ENCODE peak calls at places on chromosomes 12 and 14, in four cellular contexts. One of them, this sample, is unnamed.

GRCh38 chr14:67510836-67511235 is 22.3 kb upstream of the PLEKHH1 start:
- DNase-seq in K562: no peak
- DNase-seq in HepG2: no peak
- DNase-seq in GM12878: no peak
- DNase-seq in this sample: no peak

GRCh38 chr12:52221912-52222457 is 11.1 kb upstream of the KRT7 start:
- DNase-seq in K562: peak
- DNase-seq in GM12878: no peak
- DNase-seq in HepG2: no peak
- DNase-seq in this sample: peak

GRCh38 chr12:93790472-93791152 is 113.4 kb downstream of the CRADD start:
- DNase-seq in K562: peak
- DNase-seq in HepG2: no peak
- DNase-seq in GM12878: no peak
- DNase-seq in this sample: peak

GRCh38 chr12:12745576-12746211 is 28.5 kb downstream of the CDKN1B start:
- DNase-seq in HepG2: no peak
- DNase-seq in K562: no peak
- DNase-seq in GM12878: no peak
- DNase-seq in this sample: no peak

GRCh38 chr12:3553681-3554546 is 62.9 kb downstream of the PRMT8 start:
- DNase-seq in HepG2: no peak
- DNase-seq in GM12878: no peak
- DNase-seq in K562: no peak
- DNase-seq in this sample: no peak

GRCh38 chr14:21264025-21264801 is 5.0 kb downstream of the HNRNPC start:
- DNase-seq in GM12878: peak
- DNase-seq in K562: no peak
- DNase-seq in HepG2: no peak
- DNase-seq in this sample: peak

GRCh38 chr12:49963976-49964815 is 2.5 kb downstream of the AQP5 start:
- DNase-seq in HepG2: no peak
- DNase-seq in K562: no peak
- DNase-seq in GM12878: no peak
- DNase-seq in this sample: no peak

GRCh38 chr12:109721276-109721675 is 7.7 kb downstream of the FAM222A start:
- DNase-seq in GM12878: no peak
- DNase-seq in K562: no peak
- DNase-seq in HepG2: no peak
- DNase-seq in this sample: no peak

GRCh38 chr12:14989790-14990189 is 16.9 kb downstream of the PDE6H start:
- DNase-seq in K562: no peak
- DNase-seq in GM12878: no peak
- DNase-seq in HepG2: no peak
- DNase-seq in this sample: no peak

GRCh38 chr12:108634225-108634795 is 616 bp upstream of the SELPLG start:
- DNase-seq in HepG2: no peak
- DNase-seq in GM12878: no peak
- DNase-seq in K562: peak
- DNase-seq in this sample: no peak

GRCh38 chr14:58923751-58924405 is 264.6 kb upstream of the DAAM1 start:
- DNase-seq in HepG2: no peak
- DNase-seq in GM12878: no peak
- DNase-seq in K562: no peak
- DNase-seq in this sample: no peak
- TF ChIP-seq MXI1 in HepG2: no peak
- TF ChIP-seq MXI1 in GM12878: no peak
- TF ChIP-seq MXI1 in K562: no peak
- TF ChIP-seq MXI1 in this sample: no peak

DNA sequence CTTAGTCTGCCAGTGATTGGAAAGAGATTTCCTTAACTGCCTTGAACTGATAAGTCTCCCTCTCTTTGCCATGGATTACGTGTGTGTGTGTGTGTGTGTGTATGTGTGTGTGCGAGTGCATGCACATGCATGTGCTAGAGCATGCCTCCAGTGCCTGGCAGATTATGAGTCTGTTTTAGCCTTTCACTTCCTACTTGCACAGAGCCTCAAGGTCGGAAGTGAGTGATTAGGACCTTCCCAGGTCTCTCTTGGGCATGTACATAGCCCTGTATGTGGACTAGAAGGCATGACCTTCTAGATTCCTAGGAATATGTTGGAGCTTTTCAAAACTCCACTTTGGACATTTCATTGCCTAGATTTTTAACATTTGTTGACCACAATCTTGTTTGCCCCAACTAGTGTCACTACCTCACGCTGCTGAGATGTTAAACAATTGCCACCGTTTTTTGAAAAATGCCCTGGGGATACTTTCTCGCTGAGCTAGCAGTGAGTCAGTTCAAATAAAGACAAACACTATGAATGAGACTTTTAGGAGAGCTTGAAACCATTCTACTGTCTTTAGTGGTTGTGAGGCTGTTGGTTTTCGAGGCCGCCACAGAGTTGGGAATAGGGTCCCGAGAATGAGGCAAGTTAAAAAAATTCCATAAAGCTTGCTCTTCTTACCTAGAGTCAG is 28.2 kb downstream of the KIAA0586 start:
- DNase-seq in HepG2: no peak
- DNase-seq in K562: no peak
- DNase-seq in GM12878: no peak
- DNase-seq in this sample: peak
- TF ChIP-seq RAD21 in HepG2: no peak
- TF ChIP-seq RAD21 in K562: no peak
- TF ChIP-seq RAD21 in GM12878: no peak
- TF ChIP-seq RAD21 in this sample: no peak

GRCh38 chr14:105629886-105630215 is 103.5 kb downstream of the TMEM121 start:
- DNase-seq in K562: no peak
- DNase-seq in GM12878: no peak
- DNase-seq in HepG2: no peak
- DNase-seq in this sample: no peak
- H3K4me2 ChIP-seq in K562: no peak
- H3K4me2 ChIP-seq in GM12878: no peak
- H3K4me2 ChIP-seq in HepG2: no peak
- H3K4me2 ChIP-seq in this sample: no peak

DNA sequence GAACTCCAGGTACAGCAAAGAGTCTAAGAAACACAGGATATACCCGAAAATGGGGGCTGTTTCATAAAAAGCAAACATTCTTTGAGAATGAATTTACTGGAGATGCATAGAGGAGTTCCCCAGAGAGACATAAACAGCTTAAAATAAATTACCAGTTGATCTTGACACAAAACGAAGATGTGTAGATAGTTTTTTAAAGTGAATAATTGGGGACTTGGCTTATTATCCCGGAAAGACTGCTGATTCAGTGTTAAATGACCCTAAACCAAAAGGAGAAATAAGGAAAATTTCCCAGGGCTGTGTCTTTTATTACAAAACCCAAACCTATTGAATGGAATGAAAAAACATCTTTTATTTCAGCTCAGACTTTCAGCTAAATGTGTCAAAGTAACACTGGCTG is 1052.8 kb upstream of the TMEM132C start:
- DNase-seq in GM12878: no peak
- DNase-seq in HepG2: no peak
- DNase-seq in K562: no peak
- DNase-seq in this sample: no peak
- TF ChIP-seq MXI1 in GM12878: no peak
- TF ChIP-seq MXI1 in HepG2: no peak
- TF ChIP-seq MXI1 in K562: no peak
- TF ChIP-seq MXI1 in this sample: no peak

DNA sequence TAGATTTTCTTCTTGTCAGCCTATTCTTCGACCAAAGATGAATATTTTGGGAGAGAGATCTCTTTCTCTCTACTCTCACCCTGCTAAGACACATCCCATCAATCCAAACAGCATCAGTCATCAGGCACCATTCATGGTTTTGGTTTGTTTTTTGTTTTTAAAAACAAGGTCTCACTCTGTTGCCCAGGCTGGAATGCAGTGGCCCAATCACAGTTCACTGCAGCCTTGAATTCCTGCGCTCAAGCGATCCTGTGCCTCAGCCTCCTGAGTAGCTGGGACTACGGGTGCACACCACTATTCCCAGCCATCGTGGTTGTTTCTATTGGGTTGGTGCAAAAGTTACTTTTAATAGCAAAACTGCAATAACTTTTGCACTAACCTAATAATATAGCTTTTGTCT is 14.4 kb upstream of the ITPR2 start:
- DNase-seq in K562: no peak
- DNase-seq in GM12878: no peak
- DNase-seq in HepG2: no peak
- DNase-seq in this sample: no peak
- TF ChIP-seq RAD21 in K562: no peak
- TF ChIP-seq RAD21 in GM12878: no peak
- TF ChIP-seq RAD21 in HepG2: no peak
- TF ChIP-seq RAD21 in this sample: no peak

GRCh38 chr12:32418903-32419519 is 19.7 kb downstream of the FGD4 start:
- DNase-seq in K562: no peak
- DNase-seq in HepG2: no peak
- DNase-seq in GM12878: no peak
- DNase-seq in this sample: no peak
- H3K4me2 ChIP-seq in K562: no peak
- H3K4me2 ChIP-seq in HepG2: no peak
- H3K4me2 ChIP-seq in GM12878: no peak
- H3K4me2 ChIP-seq in this sample: no peak